ENCODE peak calls at places on chromosomes 3 and 15, in six cellular contexts. One of them, this sample, is unnamed.

GRCh38 chr3:10442151-10442795 is 63.1 kb downstream of the ATP2B2 start:
- DNase-seq in H1: no peak
- DNase-seq in SK-N-SH: no peak
- DNase-seq in HepG2: no peak
- DNase-seq in GM12878: no peak
- DNase-seq in K562: no peak
- DNase-seq in this sample: no peak

GRCh38 chr3:45499529-45499928 is 95.0 kb upstream of the LIMD1 start:
- DNase-seq in H1: no peak
- DNase-seq in SK-N-SH: peak; percentile 51
- DNase-seq in HepG2: peak; percentile 12
- DNase-seq in GM12878: no peak
- DNase-seq in K562: no peak
- DNase-seq in this sample: no peak

GRCh38 chr3:128498127-128498626 is 5.2 kb upstream of the GATA2 start:
- DNase-seq in H1: no peak
- DNase-seq in SK-N-SH: no peak
- DNase-seq in HepG2: no peak
- DNase-seq in GM12878: no peak
- DNase-seq in K562: no peak
- DNase-seq in this sample: no peak

GRCh38 chr15:65916664-65917406 is 47.5 kb downstream of the RAB11A start:
- DNase-seq in H1: peak; percentile 47
- DNase-seq in SK-N-SH: peak; percentile 91
- DNase-seq in HepG2: peak; percentile 80
- DNase-seq in GM12878: peak; percentile 84
- DNase-seq in K562: peak; percentile 72
- DNase-seq in this sample: no peak

GRCh38 chr15:29636140-29636539 is 186.1 kb downstream of the TJP1 start:
- DNase-seq in H1: no peak
- DNase-seq in SK-N-SH: no peak
- DNase-seq in HepG2: peak; percentile 41
- DNase-seq in GM12878: no peak
- DNase-seq in K562: no peak
- DNase-seq in this sample: no peak

GRCh38 chr3:170532573-170532972 is 53.3 kb downstream of the SLC7A14 start:
- DNase-seq in H1: no peak
- DNase-seq in SK-N-SH: no peak
- DNase-seq in HepG2: no peak
- DNase-seq in GM12878: no peak
- DNase-seq in K562: no peak
- DNase-seq in this sample: no peak

GRCh38 chr3:82287562-82287961 is 526.1 kb upstream of the GBE1 start:
- DNase-seq in H1: no peak
- DNase-seq in SK-N-SH: no peak
- DNase-seq in HepG2: no peak
- DNase-seq in GM12878: no peak
- DNase-seq in K562: no peak
- DNase-seq in this sample: no peak

GRCh38 chr15:84876269-84876668 is 8.2 kb upstream of the SLC28A1 start:
- DNase-seq in H1: no peak
- DNase-seq in SK-N-SH: no peak
- DNase-seq in HepG2: no peak
- DNase-seq in GM12878: no peak
- DNase-seq in K562: no peak
- DNase-seq in this sample: no peak

GRCh38 chr15:42798802-42799201 is 61.9 kb upstream of the CDAN1 start:
- DNase-seq in H1: no peak
- DNase-seq in SK-N-SH: no peak
- DNase-seq in HepG2: no peak
- DNase-seq in GM12878: no peak
- DNase-seq in K562: no peak
- DNase-seq in this sample: no peak

GRCh38 chr3:31377045-31377642 is 155.6 kb upstream of the STT3B start:
- DNase-seq in H1: no peak
- DNase-seq in SK-N-SH: no peak
- DNase-seq in HepG2: peak; percentile 100
- DNase-seq in GM12878: no peak
- DNase-seq in K562: no peak
- DNase-seq in this sample: no peak

GRCh38 chr3:108970561-108970960 is 16.9 kb upstream of the GUCA1C start:
- DNase-seq in H1: no peak
- DNase-seq in SK-N-SH: no peak
- DNase-seq in HepG2: no peak
- DNase-seq in GM12878: no peak
- DNase-seq in K562: no peak
- DNase-seq in this sample: no peak

GRCh38 chr3:152921351-152921750 is 86.4 kb downstream of the P2RY1 start:
- DNase-seq in H1: no peak
- DNase-seq in SK-N-SH: no peak
- DNase-seq in HepG2: no peak
- DNase-seq in GM12878: no peak
- DNase-seq in K562: no peak
- DNase-seq in this sample: no peak

GRCh38 chr3:129501630-129502029 is 26.8 kb upstream of the RHO start:
- DNase-seq in H1: no peak
- DNase-seq in SK-N-SH: no peak
- DNase-seq in HepG2: no peak
- DNase-seq in GM12878: no peak
- DNase-seq in K562: no peak
- DNase-seq in this sample: no peak

GRCh38 chr15:66226736-66227135 is 26.8 kb downstream of the MEGF11 start:
- DNase-seq in H1: no peak
- DNase-seq in SK-N-SH: no peak
- DNase-seq in HepG2: no peak
- DNase-seq in GM12878: no peak
- DNase-seq in K562: no peak
- DNase-seq in this sample: no peak

GRCh38 chr3:46578973-46579755 is 13.1 kb upstream of the LRRC2 start:
- DNase-seq in H1: no peak
- DNase-seq in SK-N-SH: no peak
- DNase-seq in HepG2: peak; percentile 93
- DNase-seq in GM12878: no peak
- DNase-seq in K562: no peak
- DNase-seq in this sample: no peak

GRCh38 chr15:69860921-69861320 is 236.8 kb downstream of the TLE3 start:
- DNase-seq in H1: no peak
- DNase-seq in SK-N-SH: no peak
- DNase-seq in HepG2: no peak
- DNase-seq in GM12878: no peak
- DNase-seq in K562: no peak
- DNase-seq in this sample: no peak

GRCh38 chr3:185815391-185816282 is 9.2 kb downstream of the IGF2BP2 start:
- DNase-seq in H1: no peak
- DNase-seq in SK-N-SH: no peak
- DNase-seq in HepG2: no peak
- DNase-seq in GM12878: no peak
- DNase-seq in K562: peak; percentile 18
- DNase-seq in this sample: no peak

GRCh38 chr15:79378394-79379158 is 53.6 kb upstream of the MINAR1 start:
- DNase-seq in H1: no peak
- DNase-seq in SK-N-SH: no peak
- DNase-seq in HepG2: no peak
- DNase-seq in GM12878: no peak
- DNase-seq in K562: peak; percentile 44
- DNase-seq in this sample: peak; percentile 39
- TF ChIP-seq GABPA in H1: no peak
- TF ChIP-seq GABPA in SK-N-SH: no peak
- TF ChIP-seq GABPA in HepG2: no peak
- TF ChIP-seq GABPA in GM12878: no peak
- TF ChIP-seq GABPA in K562: no peak
- TF ChIP-seq GABPA in this sample: no peak

DNA sequence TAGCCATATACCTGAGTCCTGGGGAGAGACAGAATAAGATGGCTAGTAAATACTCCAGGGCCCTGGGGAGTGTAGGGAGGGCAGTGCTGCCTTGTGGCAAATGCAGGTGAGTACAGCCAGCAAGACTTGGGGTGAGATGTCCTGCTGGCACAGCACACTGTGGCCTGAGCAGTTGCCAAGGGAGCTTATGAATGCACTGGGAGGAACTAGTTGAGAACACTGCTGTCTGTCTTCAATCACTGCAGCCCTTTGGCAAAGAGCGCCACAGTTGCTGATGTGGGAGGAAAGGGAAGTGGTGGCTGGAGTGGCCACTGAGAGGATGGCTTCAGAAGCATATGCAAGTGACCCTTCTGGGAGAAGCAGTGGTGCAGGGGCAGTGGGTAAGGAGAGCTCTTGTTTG is 264.6 kb downstream of the RORA start:
- DNase-seq in H1: no peak
- DNase-seq in SK-N-SH: no peak
- DNase-seq in HepG2: no peak
- DNase-seq in GM12878: no peak
- DNase-seq in K562: no peak
- DNase-seq in this sample: no peak
- TF ChIP-seq CTCF in H1: no peak
- TF ChIP-seq CTCF in SK-N-SH: no peak
- TF ChIP-seq CTCF in HepG2: peak; percentile 4
- TF ChIP-seq CTCF in GM12878: no peak
- TF ChIP-seq CTCF in K562: no peak
- TF ChIP-seq CTCF in this sample: no peak

GRCh38 chr3:187545391-187545790 is 124.8 kb downstream of the SST start:
- DNase-seq in H1: no peak
- DNase-seq in SK-N-SH: no peak
- DNase-seq in HepG2: no peak
- DNase-seq in GM12878: no peak
- DNase-seq in K562: no peak
- DNase-seq in this sample: no peak

GRCh38 chr3:187551419-187551818 is 118.8 kb downstream of the SST start:
- DNase-seq in H1: no peak
- DNase-seq in SK-N-SH: no peak
- DNase-seq in HepG2: no peak
- DNase-seq in GM12878: no peak
- DNase-seq in K562: no peak
- DNase-seq in this sample: no peak

GRCh38 chr3:187550446-187550845 is 119.7 kb downstream of the SST start:
- DNase-seq in H1: no peak
- DNase-seq in SK-N-SH: no peak
- DNase-seq in HepG2: no peak
- DNase-seq in GM12878: no peak
- DNase-seq in K562: no peak
- DNase-seq in this sample: no peak
- TF ChIP-seq GABPA in H1: no peak
- TF ChIP-seq GABPA in SK-N-SH: no peak
- TF ChIP-seq GABPA in HepG2: no peak
- TF ChIP-seq GABPA in GM12878: no peak
- TF ChIP-seq GABPA in K562: no peak
- TF ChIP-seq GABPA in this sample: no peak

GRCh38 chr3:43415088-43415487 is 128.7 kb downstream of the SNRK start:
- DNase-seq in H1: no peak
- DNase-seq in SK-N-SH: no peak
- DNase-seq in HepG2: no peak
- DNase-seq in GM12878: no peak
- DNase-seq in K562: no peak
- DNase-seq in this sample: no peak

GRCh38 chr3:43413676-43414368 is 127.5 kb downstream of the SNRK start:
- DNase-seq in H1: no peak
- DNase-seq in SK-N-SH: no peak
- DNase-seq in HepG2: peak; percentile 25
- DNase-seq in GM12878: no peak
- DNase-seq in K562: no peak
- DNase-seq in this sample: no peak

GRCh38 chr3:43411429-43411828 is 125.1 kb downstream of the SNRK start:
- DNase-seq in H1: no peak
- DNase-seq in SK-N-SH: no peak
- DNase-seq in HepG2: no peak
- DNase-seq in GM12878: no peak
- DNase-seq in K562: no peak
- DNase-seq in this sample: no peak

GRCh38 chr3:43418601-43419272 is 132.4 kb downstream of the SNRK start:
- DNase-seq in H1: no peak
- DNase-seq in SK-N-SH: no peak
- DNase-seq in HepG2: peak; percentile 29
- DNase-seq in GM12878: no peak
- DNase-seq in K562: no peak
- DNase-seq in this sample: no peak

GRCh38 chr3:43417133-43417532 is 130.8 kb downstream of the SNRK start:
- DNase-seq in H1: no peak
- DNase-seq in SK-N-SH: no peak
- DNase-seq in HepG2: no peak
- DNase-seq in GM12878: no peak
- DNase-seq in K562: no peak
- DNase-seq in this sample: no peak
- TF ChIP-seq CTCF in H1: no peak
- TF ChIP-seq CTCF in SK-N-SH: no peak
- TF ChIP-seq CTCF in HepG2: no peak
- TF ChIP-seq CTCF in GM12878: no peak
- TF ChIP-seq CTCF in K562: no peak
- TF ChIP-seq CTCF in this sample: no peak

DNA sequence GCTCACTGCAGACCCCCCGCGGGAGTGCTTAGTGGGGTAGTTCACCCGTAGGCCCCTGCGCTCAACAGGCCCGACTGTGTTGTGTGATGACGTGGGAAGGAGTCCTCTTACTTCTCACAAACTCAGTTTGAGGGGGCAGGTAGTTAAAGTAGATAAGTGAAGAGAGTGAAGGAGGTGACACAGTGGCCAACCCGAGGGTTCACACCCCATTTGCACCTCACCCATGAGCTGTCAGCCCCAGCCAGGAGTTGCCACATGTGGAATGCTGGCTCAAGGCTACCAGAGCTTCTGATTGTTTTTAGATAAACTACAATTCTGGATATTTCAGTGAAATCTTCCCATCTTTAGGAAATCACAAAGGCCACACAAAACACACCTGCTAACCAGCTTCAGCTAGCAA is 64.1 kb upstream of the ABHD17C start:
- DNase-seq in H1: no peak
- DNase-seq in SK-N-SH: no peak
- DNase-seq in HepG2: no peak
- DNase-seq in GM12878: no peak
- DNase-seq in K562: no peak
- DNase-seq in this sample: no peak
- TF ChIP-seq GABPA in H1: no peak
- TF ChIP-seq GABPA in SK-N-SH: no peak
- TF ChIP-seq GABPA in HepG2: no peak
- TF ChIP-seq GABPA in GM12878: no peak
- TF ChIP-seq GABPA in K562: no peak
- TF ChIP-seq GABPA in this sample: no peak

GRCh38 chr3:20049275-20049674 is 9.0 kb downstream of the KAT2B start:
- DNase-seq in H1: no peak
- DNase-seq in SK-N-SH: no peak
- DNase-seq in HepG2: no peak
- DNase-seq in GM12878: no peak
- DNase-seq in K562: no peak
- DNase-seq in this sample: no peak

GRCh38 chr3:20043825-20044224 is 3.6 kb downstream of the KAT2B start:
- DNase-seq in H1: no peak
- DNase-seq in SK-N-SH: no peak
- DNase-seq in HepG2: no peak
- DNase-seq in GM12878: no peak
- DNase-seq in K562: no peak
- DNase-seq in this sample: no peak

GRCh38 chr3:20047940-20048339 is 7.7 kb downstream of the KAT2B start:
- DNase-seq in H1: no peak
- DNase-seq in SK-N-SH: no peak
- DNase-seq in HepG2: no peak
- DNase-seq in GM12878: no peak
- DNase-seq in K562: no peak
- DNase-seq in this sample: no peak

GRCh38 chr3:20047341-20047779 is 7.1 kb downstream of the KAT2B start:
- DNase-seq in H1: no peak
- DNase-seq in SK-N-SH: no peak
- DNase-seq in HepG2: no peak
- DNase-seq in GM12878: no peak
- DNase-seq in K562: no peak
- DNase-seq in this sample: no peak

GRCh38 chr3:20046556-20046955 is 6.3 kb downstream of the KAT2B start:
- DNase-seq in H1: no peak
- DNase-seq in SK-N-SH: no peak
- DNase-seq in HepG2: no peak
- DNase-seq in GM12878: no peak
- DNase-seq in K562: no peak
- DNase-seq in this sample: no peak
- TF ChIP-seq CTCF in H1: no peak
- TF ChIP-seq CTCF in SK-N-SH: no peak
- TF ChIP-seq CTCF in HepG2: no peak
- TF ChIP-seq CTCF in GM12878: no peak
- TF ChIP-seq CTCF in K562: no peak
- TF ChIP-seq CTCF in this sample: no peak